ENCODE peak calls at places on chromosomes 11 and 22, in seven cellular contexts. One of them, this sample, is unnamed. For H3K36me3, the result is how much of the 10 kb centered on the place peaks cover.

GRCh38 chr11:10375280-10376048 is 70.6 kb downstream of the ADM start:
- DNase-seq in tibial nerve: no peak
- DNase-seq in Peyer's patch: no peak
- DNase-seq in IMR-90: peak
- DNase-seq in heart left ventricle: no peak
- DNase-seq in sigmoid colon: no peak
- DNase-seq in body of pancreas: no peak
- DNase-seq in this sample: no peak

GRCh38 chr22:38299001-38299651 is 18.1 kb downstream of the CSNK1E start:
- DNase-seq in tibial nerve: no peak
- DNase-seq in Peyer's patch: no peak
- DNase-seq in IMR-90: no peak
- DNase-seq in heart left ventricle: no peak
- DNase-seq in sigmoid colon: no peak
- DNase-seq in body of pancreas: peak
- DNase-seq in this sample: no peak

GRCh38 chr11:133047036-133047800 is 485.1 kb downstream of the OPCML start:
- DNase-seq in tibial nerve: no peak
- DNase-seq in Peyer's patch: no peak
- DNase-seq in IMR-90: no peak
- DNase-seq in heart left ventricle: no peak
- DNase-seq in sigmoid colon: no peak
- DNase-seq in body of pancreas: no peak
- DNase-seq in this sample: no peak

GRCh38 chr11:113562981-113563461 is 87.8 kb upstream of the DRD2 start:
- DNase-seq in tibial nerve: no peak
- DNase-seq in Peyer's patch: no peak
- DNase-seq in IMR-90: no peak
- DNase-seq in heart left ventricle: no peak
- DNase-seq in sigmoid colon: no peak
- DNase-seq in body of pancreas: no peak
- DNase-seq in this sample: no peak

GRCh38 chr11:57775474-57775873 is 13.9 kb downstream of the CTNND1 start:
- DNase-seq in tibial nerve: no peak
- DNase-seq in Peyer's patch: no peak
- DNase-seq in IMR-90: no peak
- DNase-seq in heart left ventricle: peak
- DNase-seq in sigmoid colon: no peak
- DNase-seq in body of pancreas: no peak
- DNase-seq in this sample: no peak

GRCh38 chr11:128190312-128190711 is 397.0 kb downstream of the ETS1 start:
- DNase-seq in tibial nerve: no peak
- DNase-seq in Peyer's patch: no peak
- DNase-seq in IMR-90: no peak
- DNase-seq in heart left ventricle: no peak
- DNase-seq in sigmoid colon: no peak
- DNase-seq in body of pancreas: no peak
- DNase-seq in this sample: no peak

GRCh38 chr11:3867209-3868071 is 12.0 kb downstream of the STIM1 start:
- DNase-seq in tibial nerve: no peak
- DNase-seq in Peyer's patch: peak
- DNase-seq in IMR-90: no peak
- DNase-seq in heart left ventricle: peak
- DNase-seq in sigmoid colon: no peak
- DNase-seq in body of pancreas: peak
- DNase-seq in this sample: no peak

GRCh38 chr11:2927493-2927800 is 1.8 kb downstream of the PHLDA2 start:
- DNase-seq in tibial nerve: no peak
- DNase-seq in Peyer's patch: no peak
- DNase-seq in IMR-90: no peak
- DNase-seq in heart left ventricle: no peak
- DNase-seq in sigmoid colon: peak
- DNase-seq in body of pancreas: no peak
- DNase-seq in this sample: no peak

GRCh38 chr22:37054078-37054440 is 2.5 kb downstream of the KCTD17 start:
- DNase-seq in tibial nerve: no peak
- DNase-seq in Peyer's patch: no peak
- DNase-seq in IMR-90: no peak
- DNase-seq in heart left ventricle: no peak
- DNase-seq in sigmoid colon: no peak
- DNase-seq in body of pancreas: no peak
- DNase-seq in this sample: no peak

GRCh38 chr11:79076526-79077115 is 364.2 kb downstream of the TENM4 start:
- DNase-seq in tibial nerve: peak
- DNase-seq in Peyer's patch: no peak
- DNase-seq in IMR-90: no peak
- DNase-seq in heart left ventricle: no peak
- DNase-seq in sigmoid colon: no peak
- DNase-seq in body of pancreas: peak
- DNase-seq in this sample: no peak

GRCh38 chr11:6203327-6203726 is 2.0 kb upstream of the C11orf42 start:
- DNase-seq in tibial nerve: no peak
- DNase-seq in Peyer's patch: no peak
- DNase-seq in IMR-90: no peak
- DNase-seq in heart left ventricle: no peak
- DNase-seq in sigmoid colon: no peak
- DNase-seq in body of pancreas: no peak
- DNase-seq in this sample: no peak

GRCh38 chr11:93639548-93639947 is 21.9 kb upstream of the CEP295 start:
- DNase-seq in tibial nerve: no peak
- DNase-seq in Peyer's patch: no peak
- DNase-seq in IMR-90: no peak
- DNase-seq in heart left ventricle: no peak
- DNase-seq in sigmoid colon: no peak
- DNase-seq in body of pancreas: no peak
- DNase-seq in this sample: no peak

GRCh38 chr22:49230194-49230577 is 597.5 kb downstream of the BRD1 start:
- DNase-seq in tibial nerve: no peak
- DNase-seq in Peyer's patch: no peak
- DNase-seq in IMR-90: no peak
- DNase-seq in heart left ventricle: no peak
- DNase-seq in sigmoid colon: no peak
- DNase-seq in body of pancreas: no peak
- DNase-seq in this sample: peak

GRCh38 chr22:41560095-41560487 is 719 bp upstream of the CSDC2 start:
- DNase-seq in tibial nerve: no peak
- DNase-seq in Peyer's patch: no peak
- DNase-seq in IMR-90: no peak
- DNase-seq in heart left ventricle: no peak
- DNase-seq in sigmoid colon: no peak
- DNase-seq in body of pancreas: no peak
- DNase-seq in this sample: no peak

GRCh38 chr11:128709402-128709801 is 15.5 kb downstream of the FLI1 start:
- DNase-seq in tibial nerve: no peak
- DNase-seq in Peyer's patch: no peak
- DNase-seq in IMR-90: peak
- DNase-seq in heart left ventricle: peak
- DNase-seq in sigmoid colon: no peak
- DNase-seq in body of pancreas: no peak
- DNase-seq in this sample: no peak

GRCh38 chr11:16125796-16126195 is 230.6 kb downstream of the SOX6 start:
- DNase-seq in tibial nerve: no peak
- DNase-seq in Peyer's patch: no peak
- DNase-seq in IMR-90: no peak
- DNase-seq in heart left ventricle: no peak
- DNase-seq in sigmoid colon: no peak
- DNase-seq in body of pancreas: no peak
- DNase-seq in this sample: no peak

GRCh38 chr22:20560716-20561115 is 53.3 kb downstream of the MED15 start:
- DNase-seq in tibial nerve: no peak
- DNase-seq in Peyer's patch: no peak
- DNase-seq in IMR-90: no peak
- DNase-seq in heart left ventricle: no peak
- DNase-seq in sigmoid colon: no peak
- DNase-seq in body of pancreas: no peak
- DNase-seq in this sample: no peak

GRCh38 chr11:100681064-100681502 is 6.0 kb upstream of the ARHGAP42 start:
- DNase-seq in tibial nerve: peak
- DNase-seq in Peyer's patch: peak
- DNase-seq in IMR-90: peak
- DNase-seq in heart left ventricle: peak
- DNase-seq in sigmoid colon: peak
- DNase-seq in body of pancreas: no peak
- DNase-seq in this sample: no peak

GRCh38 chr11:44318369-44318768 is 8.4 kb upstream of the ALX4 start:
- DNase-seq in tibial nerve: no peak
- DNase-seq in Peyer's patch: no peak
- DNase-seq in IMR-90: no peak
- DNase-seq in heart left ventricle: no peak
- DNase-seq in sigmoid colon: no peak
- DNase-seq in body of pancreas: no peak
- DNase-seq in this sample: no peak

GRCh38 chr11:44314733-44315132 is 4.8 kb upstream of the ALX4 start:
- DNase-seq in tibial nerve: no peak
- DNase-seq in Peyer's patch: no peak
- DNase-seq in IMR-90: no peak
- DNase-seq in heart left ventricle: no peak
- DNase-seq in sigmoid colon: no peak
- DNase-seq in body of pancreas: no peak
- DNase-seq in this sample: no peak

GRCh38 chr11:44319170-44319551 is 9.2 kb upstream of the ALX4 start:
- DNase-seq in tibial nerve: no peak
- DNase-seq in Peyer's patch: no peak
- DNase-seq in IMR-90: no peak
- DNase-seq in heart left ventricle: no peak
- DNase-seq in sigmoid colon: no peak
- DNase-seq in body of pancreas: no peak
- DNase-seq in this sample: no peak

GRCh38 chr11:44315947-44316387 is 6.0 kb upstream of the ALX4 start:
- DNase-seq in tibial nerve: no peak
- DNase-seq in Peyer's patch: no peak
- DNase-seq in IMR-90: peak
- DNase-seq in heart left ventricle: no peak
- DNase-seq in sigmoid colon: no peak
- DNase-seq in body of pancreas: no peak
- DNase-seq in this sample: no peak

GRCh38 chr11:44316388-44317240 is 6.7 kb upstream of the ALX4 start:
- DNase-seq in tibial nerve: no peak
- DNase-seq in Peyer's patch: no peak
- DNase-seq in IMR-90: no peak
- DNase-seq in heart left ventricle: no peak
- DNase-seq in sigmoid colon: no peak
- DNase-seq in body of pancreas: no peak
- DNase-seq in this sample: no peak
- H3K4me3 ChIP-seq in tibial nerve: no peak
- H3K4me3 ChIP-seq in Peyer's patch: no peak
- H3K4me3 ChIP-seq in IMR-90: no peak
- H3K4me3 ChIP-seq in heart left ventricle: peak
- H3K4me3 ChIP-seq in sigmoid colon: no peak
- H3K4me3 ChIP-seq in body of pancreas: no peak
- H3K4me3 ChIP-seq in this sample: peak

DNA sequence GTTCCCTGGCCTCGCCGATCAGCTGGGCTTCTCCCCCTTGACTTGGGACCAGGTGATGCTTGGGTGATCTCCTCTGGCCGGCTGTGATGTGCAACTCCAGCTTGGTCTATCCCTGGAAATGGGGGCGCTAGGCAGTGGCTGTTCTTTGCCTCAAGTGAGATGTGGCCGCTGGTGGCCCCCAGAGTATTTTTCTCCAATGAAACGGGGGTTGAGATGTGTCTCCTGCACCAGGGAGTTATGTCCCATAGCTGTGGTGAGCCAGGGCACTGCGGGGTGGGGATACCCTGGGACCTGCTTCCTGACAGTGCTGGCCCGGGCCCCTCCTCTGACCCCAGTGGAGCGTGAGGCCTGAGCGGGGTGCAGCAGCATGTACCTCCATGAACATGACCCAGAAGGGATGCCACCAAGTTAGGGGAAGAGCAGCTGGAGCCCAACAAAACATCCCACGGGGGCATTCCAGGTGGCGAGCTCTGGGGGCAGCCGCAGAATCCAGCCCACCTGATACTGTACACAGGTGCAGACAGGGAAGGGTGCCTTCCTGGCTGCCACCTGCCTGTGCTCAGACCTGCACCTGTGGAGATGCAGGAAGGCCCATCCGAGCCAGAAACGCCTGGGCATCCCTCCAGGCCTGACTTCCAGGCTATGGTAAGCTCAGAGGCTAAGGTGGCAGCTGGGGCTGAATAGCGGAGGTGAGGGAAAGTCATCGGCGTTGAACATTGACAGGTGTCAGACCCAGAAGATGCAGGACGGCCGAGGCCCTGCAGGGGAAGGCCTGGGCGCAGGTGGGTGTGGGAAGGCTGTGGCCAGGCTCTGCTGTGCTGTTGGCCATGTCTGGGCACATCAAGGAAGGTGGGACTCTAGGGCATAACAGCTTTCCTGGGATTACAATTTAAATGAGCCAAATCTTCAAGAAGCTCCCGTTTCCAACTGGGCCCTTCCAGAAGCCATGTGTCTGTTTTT is 97.3 kb downstream of the CTTN start:
- DNase-seq in tibial nerve: no peak
- DNase-seq in Peyer's patch: no peak
- DNase-seq in IMR-90: no peak
- DNase-seq in heart left ventricle: no peak
- DNase-seq in sigmoid colon: peak
- DNase-seq in body of pancreas: no peak
- DNase-seq in this sample: no peak
- H3K36me3 ChIP-seq in tibial nerve: under half
- H3K36me3 ChIP-seq in Peyer's patch: under half
- H3K36me3 ChIP-seq in IMR-90: under half
- H3K36me3 ChIP-seq in heart left ventricle: under half
- H3K36me3 ChIP-seq in sigmoid colon: under half
- H3K36me3 ChIP-seq in body of pancreas: under half
- H3K36me3 ChIP-seq in this sample: under half

GRCh38 chr11:30631148-30631547 is 45.0 kb upstream of the MPPED2 start:
- DNase-seq in tibial nerve: no peak
- DNase-seq in Peyer's patch: no peak
- DNase-seq in IMR-90: no peak
- DNase-seq in heart left ventricle: no peak
- DNase-seq in sigmoid colon: no peak
- DNase-seq in body of pancreas: no peak
- DNase-seq in this sample: no peak
- TF ChIP-seq POLR2A in tibial nerve: no peak
- TF ChIP-seq POLR2A in Peyer's patch: no peak
- TF ChIP-seq POLR2A in IMR-90: no peak
- TF ChIP-seq POLR2A in heart left ventricle: no peak
- TF ChIP-seq POLR2A in sigmoid colon: no peak
- TF ChIP-seq POLR2A in body of pancreas: no peak
- TF ChIP-seq POLR2A in this sample: no peak

DNA sequence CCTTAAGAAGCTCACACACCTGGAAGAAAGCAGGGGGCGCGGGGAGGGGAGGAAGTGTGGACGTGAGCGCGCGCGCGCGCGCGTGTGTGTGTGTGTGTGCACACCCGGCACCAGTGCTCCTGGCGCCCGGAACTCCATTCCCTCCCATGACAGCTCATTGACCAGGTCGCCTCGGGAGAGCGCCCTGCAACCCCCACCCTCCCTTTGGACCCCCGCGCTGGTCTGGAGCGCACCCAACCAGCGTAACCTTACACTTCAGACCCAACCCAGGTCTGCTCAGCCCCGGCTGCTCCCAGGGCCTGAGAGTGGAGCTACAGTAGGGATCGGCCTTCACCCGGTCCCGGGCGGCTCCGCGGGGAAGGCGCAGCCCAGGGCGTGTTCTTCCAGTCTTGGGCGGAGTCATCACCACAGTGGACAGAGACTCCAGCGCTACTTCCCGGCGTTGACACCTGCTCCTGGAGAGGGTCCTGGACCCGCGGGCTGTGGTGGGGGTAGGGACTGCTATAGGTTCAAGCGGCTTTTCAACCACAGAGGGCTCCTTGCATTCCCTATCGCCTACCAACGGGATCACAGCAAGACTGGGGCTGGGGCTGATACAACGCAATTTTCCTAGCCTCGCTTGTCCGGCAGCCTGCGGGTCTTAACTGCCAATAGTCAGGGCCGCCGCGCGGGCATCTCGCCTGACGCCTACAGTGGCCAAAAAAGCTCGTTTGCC is 1.4 kb downstream of the GALNT18 start:
- DNase-seq in tibial nerve: no peak
- DNase-seq in Peyer's patch: no peak
- DNase-seq in IMR-90: peak
- DNase-seq in heart left ventricle: peak
- DNase-seq in sigmoid colon: peak
- DNase-seq in body of pancreas: peak
- DNase-seq in this sample: no peak
- H3K4me3 ChIP-seq in tibial nerve: peak
- H3K4me3 ChIP-seq in Peyer's patch: peak
- H3K4me3 ChIP-seq in IMR-90: peak
- H3K4me3 ChIP-seq in heart left ventricle: peak
- H3K4me3 ChIP-seq in sigmoid colon: peak
- H3K4me3 ChIP-seq in body of pancreas: peak
- H3K4me3 ChIP-seq in this sample: peak